ENCODE peak calls at places on chromosomes 6 and 20, in six cellular contexts. One of them, this sample, is unnamed.
A peak's percentile ranks its signal among the peaks of the same experiment; 100 is the strongest.

GRCh38 chr6:142635130-142635529 is 309.8 kb downstream of the HIVEP2 start:
- DNase-seq in AG04450: peak; percentile 15
- DNase-seq in activated T-helper 1 cell treated with anti-CD3 and anti-CD28 coated beads, Interleukin-2, amount 50 U/mL, for 16 hours: no peak
- DNase-seq in AG08396: peak; percentile 23
- DNase-seq in Karpas-422: no peak
- DNase-seq in kidney tubule cell: peak; percentile 44
- DNase-seq in this sample: no peak

GRCh38 chr6:75424610-75425548 is 68.7 kb downstream of the FILIP1 start:
- DNase-seq in activated T-helper 1 cell treated with anti-CD3 and anti-CD28 coated beads, Interleukin-2, amount 50 U/mL, for 16 hours: no peak
- DNase-seq in AG08396: no peak
- DNase-seq in kidney tubule cell: peak; percentile 27
- DNase-seq in AG04450: no peak
- DNase-seq in Karpas-422: no peak
- DNase-seq in this sample: no peak

GRCh38 chr6:106448000-106448426 is 87.5 kb downstream of the CRYBG1 start:
- DNase-seq in Karpas-422: no peak
- DNase-seq in AG08396: no peak
- DNase-seq in AG04450: no peak
- DNase-seq in kidney tubule cell: peak; percentile 10
- DNase-seq in activated T-helper 1 cell treated with anti-CD3 and anti-CD28 coated beads, Interleukin-2, amount 50 U/mL, for 16 hours: no peak
- DNase-seq in this sample: no peak

GRCh38 chr6:98929498-98930060 is 18.2 kb downstream of the FBXL4 start:
- DNase-seq in AG08396: no peak
- DNase-seq in activated T-helper 1 cell treated with anti-CD3 and anti-CD28 coated beads, Interleukin-2, amount 50 U/mL, for 16 hours: no peak
- DNase-seq in kidney tubule cell: peak; percentile 48
- DNase-seq in Karpas-422: no peak
- DNase-seq in AG04450: no peak
- DNase-seq in this sample: no peak

GRCh38 chr6:33280539-33280938 is 3.6 kb downstream of the B3GALT4 start:
- DNase-seq in activated T-helper 1 cell treated with anti-CD3 and anti-CD28 coated beads, Interleukin-2, amount 50 U/mL, for 16 hours: no peak
- DNase-seq in kidney tubule cell: no peak
- DNase-seq in AG04450: no peak
- DNase-seq in Karpas-422: no peak
- DNase-seq in AG08396: no peak
- DNase-seq in this sample: no peak

GRCh38 chr6:141401168-141401567 is 731.6 kb upstream of the GJE1 start:
- DNase-seq in AG04450: no peak
- DNase-seq in Karpas-422: no peak
- DNase-seq in AG08396: no peak
- DNase-seq in activated T-helper 1 cell treated with anti-CD3 and anti-CD28 coated beads, Interleukin-2, amount 50 U/mL, for 16 hours: no peak
- DNase-seq in kidney tubule cell: no peak
- DNase-seq in this sample: peak; percentile 61

GRCh38 chr6:82364087-82365010 is 732 bp downstream of the TPBG start:
- DNase-seq in Karpas-422: no peak
- DNase-seq in AG04450: no peak
- DNase-seq in kidney tubule cell: peak; percentile 78
- DNase-seq in AG08396: peak; percentile 69
- DNase-seq in activated T-helper 1 cell treated with anti-CD3 and anti-CD28 coated beads, Interleukin-2, amount 50 U/mL, for 16 hours: no peak
- DNase-seq in this sample: peak; percentile 25

GRCh38 chr6:148760568-148761531 is 14.0 kb downstream of the UST start:
- DNase-seq in AG08396: peak; percentile 63
- DNase-seq in Karpas-422: peak; percentile 64
- DNase-seq in activated T-helper 1 cell treated with anti-CD3 and anti-CD28 coated beads, Interleukin-2, amount 50 U/mL, for 16 hours: no peak
- DNase-seq in AG04450: peak; percentile 71
- DNase-seq in kidney tubule cell: peak; percentile 48
- DNase-seq in this sample: peak; percentile 98

GRCh38 chr6:16649241-16649640 is 112.0 kb downstream of the ATXN1 start:
- DNase-seq in AG08396: no peak
- DNase-seq in kidney tubule cell: no peak
- DNase-seq in AG04450: no peak
- DNase-seq in Karpas-422: no peak
- DNase-seq in activated T-helper 1 cell treated with anti-CD3 and anti-CD28 coated beads, Interleukin-2, amount 50 U/mL, for 16 hours: no peak
- DNase-seq in this sample: no peak

GRCh38 chr6:148313483-148313882 is 29.2 kb upstream of the SASH1 start:
- DNase-seq in activated T-helper 1 cell treated with anti-CD3 and anti-CD28 coated beads, Interleukin-2, amount 50 U/mL, for 16 hours: no peak
- DNase-seq in Karpas-422: no peak
- DNase-seq in AG04450: no peak
- DNase-seq in AG08396: no peak
- DNase-seq in kidney tubule cell: no peak
- DNase-seq in this sample: no peak

GRCh38 chr20:62662422-62662821 is 20.1 kb downstream of the SLCO4A1 start:
- DNase-seq in Karpas-422: no peak
- DNase-seq in activated T-helper 1 cell treated with anti-CD3 and anti-CD28 coated beads, Interleukin-2, amount 50 U/mL, for 16 hours: no peak
- DNase-seq in kidney tubule cell: peak; percentile 43
- DNase-seq in AG08396: peak; percentile 90
- DNase-seq in AG04450: peak; percentile 32
- DNase-seq in this sample: no peak

GRCh38 chr6:136726837-136727557 is 65.3 kb downstream of the MAP3K5 start:
- DNase-seq in kidney tubule cell: no peak
- DNase-seq in activated T-helper 1 cell treated with anti-CD3 and anti-CD28 coated beads, Interleukin-2, amount 50 U/mL, for 16 hours: no peak
- DNase-seq in AG04450: no peak
- DNase-seq in AG08396: no peak
- DNase-seq in Karpas-422: no peak
- DNase-seq in this sample: no peak

GRCh38 chr6:106064766-106065165 is 21.4 kb upstream of the PRDM1 start:
- DNase-seq in activated T-helper 1 cell treated with anti-CD3 and anti-CD28 coated beads, Interleukin-2, amount 50 U/mL, for 16 hours: no peak
- DNase-seq in AG04450: no peak
- DNase-seq in AG08396: no peak
- DNase-seq in kidney tubule cell: no peak
- DNase-seq in Karpas-422: no peak
- DNase-seq in this sample: no peak

GRCh38 chr6:40774932-40775331 is 187.8 kb upstream of the LRFN2 start:
- DNase-seq in AG08396: no peak
- DNase-seq in AG04450: no peak
- DNase-seq in activated T-helper 1 cell treated with anti-CD3 and anti-CD28 coated beads, Interleukin-2, amount 50 U/mL, for 16 hours: no peak
- DNase-seq in Karpas-422: peak; percentile 80
- DNase-seq in kidney tubule cell: no peak
- DNase-seq in this sample: no peak

GRCh38 chr20:58306421-58307261 is 2.9 kb upstream of the RAB22A start:
- DNase-seq in kidney tubule cell: peak; percentile 99
- DNase-seq in Karpas-422: peak; percentile 56
- DNase-seq in AG04450: peak; percentile 21
- DNase-seq in AG08396: no peak
- DNase-seq in activated T-helper 1 cell treated with anti-CD3 and anti-CD28 coated beads, Interleukin-2, amount 50 U/mL, for 16 hours: peak; percentile 27
- DNase-seq in this sample: peak; percentile 29